ENCODE peak calls at places on chromosomes 4 and X, in five cellular contexts. K, X, Y, B and R are unnamed samples.

GRCh38 chr4:37279894-37280592 is 35.5 kb downstream of the NWD2 start:
- DNase-seq in K (no peak), X (no peak), Y (peak), B (peak), R (no peak)

GRCh38 chr4:186792994-186793393 is 69.3 kb upstream of the FAT1 start:
- DNase-seq in K (no peak), X (no peak), Y (no peak), B (no peak), R (no peak)

GRCh38 chr4:187798385-187798784 is 197.2 kb upstream of the ZFP42 start:
- DNase-seq in K (no peak), X (no peak), Y (no peak), B (no peak), R (no peak)

GRCh38 chr4:10731162-10731561 is 46.6 kb upstream of the CLNK start:
- DNase-seq in K (no peak), X (no peak), Y (no peak), B (no peak), R (no peak)

GRCh38 chr4:145580906-145581305 is 38.3 kb upstream of the MMAA start:
- DNase-seq in K (no peak), X (no peak), Y (no peak), B (no peak), R (no peak)

GRCh38 chr4:89111833-89112563 is 665 bp downstream of the TIGD2 start:
- DNase-seq in K (peak), X (no peak), Y (no peak), B (peak), R (peak)

GRCh38 chrX:41781500-41781899 is 57.5 kb downstream of the GPR82 start:
- DNase-seq in K (peak), X (no peak), Y (peak), B (peak), R (peak)

GRCh38 chr4:153113061-153113837 is 91.0 kb upstream of the TRIM2 start:
- DNase-seq in K (no peak), X (no peak), Y (no peak), B (no peak), R (no peak)

GRCh38 chr4:168524006-168524405 is 27.2 kb downstream of the PALLD start:
- DNase-seq in K (no peak), X (no peak), Y (no peak), B (no peak), R (no peak)

GRCh38 chr4:73613130-73613529 is 7.1 kb downstream of the RASSF6 start:
- DNase-seq in K (no peak), X (no peak), Y (no peak), B (no peak), R (no peak)

GRCh38 chr4:149638073-149638472 is 177.6 kb downstream of the IQCM start:
- DNase-seq in K (no peak), X (no peak), Y (no peak), B (no peak), R (no peak)

GRCh38 chrX:134025986-134026731 is 40.8 kb upstream of the GPC3 start:
- DNase-seq in K (no peak), X (no peak), Y (no peak), B (peak), R (no peak)

GRCh38 chrX:124001581-124001980 is 40.1 kb downstream of the STAG2 start:
- DNase-seq in K (no peak), X (no peak), Y (no peak), B (peak), R (no peak)

GRCh38 chr4:138835833-138836521 is 179.6 kb upstream of the NOCT start:
- DNase-seq in K (no peak), X (no peak), Y (no peak), B (peak), R (peak)

GRCh38 chr4:84019626-84020025 is 479.5 kb downstream of the NKX6-1 start:
- DNase-seq in K (no peak), X (no peak), Y (no peak), B (no peak), R (no peak)

GRCh38 chrX:153771261-153771681 is 7.2 kb downstream of the PLXNB3 start:
- DNase-seq in K (no peak), X (no peak), Y (no peak), B (no peak), R (peak)

GRCh38 chr4:132709024-132709423 is 440.1 kb upstream of the PCDH10 start:
- DNase-seq in K (no peak), X (no peak), Y (no peak), B (no peak), R (no peak)

GRCh38 chrX:118484216-118484903 is 11.3 kb upstream of the DOCK11 start:
- DNase-seq in K (no peak), X (no peak), Y (no peak), B (no peak), R (no peak)

GRCh38 chr4:29653221-29653620 is 1066.9 kb upstream of the PCDH7 start:
- DNase-seq in K (no peak), X (no peak), Y (no peak), B (no peak), R (no peak)

GRCh38 chr4:187046471-187046870 is 322.8 kb upstream of the FAT1 start:
- DNase-seq in K (no peak), X (no peak), Y (no peak), B (no peak), R (no peak)

GRCh38 chr4:113086172-113086695 is 36.8 kb downstream of the ANK2 start:
- DNase-seq in K (no peak), X (no peak), Y (no peak), B (no peak), R (no peak)

GRCh38 chrX:103663921-103664320 is 22.6 kb downstream of the MORF4L2 start:
- DNase-seq in K (no peak), X (no peak), Y (no peak), B (no peak), R (no peak)

GRCh38 chr4:1523907-1524636 is 117.8 kb upstream of the NKX1-1 start:
- DNase-seq in K (no peak), X (no peak), Y (no peak), B (no peak), R (no peak)

GRCh38 chr4:7806724-7807123 is 132.9 kb downstream of the AFAP1 start:
- DNase-seq in K (no peak), X (no peak), Y (no peak), B (no peak), R (no peak)

GRCh38 chr4:124807421-124807820 is 94.9 kb upstream of the ANKRD50 start:
- DNase-seq in K (no peak), X (no peak), Y (no peak), B (no peak), R (no peak)

GRCh38 chrX:40004916-40005289 is 92.9 kb downstream of the BCOR start:
- DNase-seq in K (no peak), X (no peak), Y (no peak), B (no peak), R (no peak)

GRCh38 chr4:150096625-150097024 is 18.4 kb downstream of the DCLK2 start:
- DNase-seq in K (no peak), X (no peak), Y (no peak), B (no peak), R (no peak)

GRCh38 chr4:26873391-26874026 is 12.9 kb downstream of the STIM2 start:
- DNase-seq in K (no peak), X (no peak), Y (no peak), B (no peak), R (no peak)

GRCh38 chrX:53319614-53320542 is 38.5 kb upstream of the IQSEC2 start:
- DNase-seq in K (no peak), X (no peak), Y (no peak), B (no peak), R (peak)

GRCh38 chrX:141220342-141221008 is 21.8 kb downstream of the SPANXC start:
- DNase-seq in K (no peak), X (no peak), Y (no peak), B (no peak), R (no peak)

GRCh38 chrX:38110231-38110630 is 103.9 kb downstream of the SYTL5 start:
- DNase-seq in K (no peak), X (no peak), Y (no peak), B (no peak), R (no peak)

GRCh38 chr4:76665139-76665538 is 230.1 kb downstream of the SHROOM3 start:
- DNase-seq in K (no peak), X (no peak), Y (peak), B (no peak), R (no peak)

GRCh38 chr4:108749119-108749518 is 13.7 kb downstream of the ETNPPL start:
- DNase-seq in K (no peak), X (no peak), Y (no peak), B (no peak), R (no peak)

GRCh38 chr4:42865572-42866189 is 26.8 kb upstream of the GRXCR1 start:
- DNase-seq in K (peak), X (no peak), Y (peak), B (peak), R (peak)

GRCh38 chr4:138178566-138178965 is 63.6 kb downstream of the SLC7A11 start:
- DNase-seq in K (no peak), X (no peak), Y (no peak), B (no peak), R (no peak)

GRCh38 chr4:36267491-36268254 is 13.7 kb upstream of the DTHD1 start:
- DNase-seq in K (no peak), X (no peak), Y (no peak), B (no peak), R (no peak)
- TF ChIP-seq ZBTB33 in K (no peak), X (no peak), Y (no peak), B (no peak), R (no peak)

GRCh38 chr4:151604238-151604637 is 156.6 kb downstream of the GATB start:
- DNase-seq in K (no peak), X (no peak), Y (no peak), B (no peak), R (peak)
- TF ChIP-seq ZBTB33 in K (no peak), X (no peak), Y (no peak), B (no peak), R (no peak)

DNA sequence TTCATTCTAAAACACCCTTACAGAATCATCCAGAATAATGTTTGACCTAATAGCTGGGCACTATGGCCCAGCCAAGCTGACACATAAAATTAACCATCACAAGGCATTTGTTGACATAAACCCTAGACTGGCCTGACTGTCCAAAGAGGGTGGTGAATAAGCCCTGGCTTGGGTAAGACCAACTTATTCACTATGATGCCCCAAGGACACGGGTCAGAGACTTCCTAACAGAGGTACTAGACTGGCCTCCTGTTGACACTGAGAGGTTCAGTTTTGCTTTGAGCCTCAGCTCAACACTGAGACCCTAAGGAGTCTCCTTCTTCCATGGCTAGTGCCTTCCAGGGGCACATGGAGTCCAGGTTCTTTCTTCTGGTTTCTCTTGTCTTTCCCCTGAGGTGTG is 21.3 kb downstream of the FGF2 start:
- DNase-seq in K (no peak), X (no peak), Y (no peak), B (no peak), R (no peak)
- TF ChIP-seq ZBTB33 in K (no peak), X (no peak), Y (no peak), B (no peak), R (no peak)

GRCh38 chrX:97066381-97066780 is 182.7 kb downstream of the RPA4 start:
- DNase-seq in K (no peak), X (no peak), Y (no peak), B (no peak), R (no peak)

GRCh38 chrX:97065066-97065465 is 181.4 kb downstream of the RPA4 start:
- DNase-seq in K (no peak), X (no peak), Y (no peak), B (no peak), R (no peak)

GRCh38 chrX:97074400-97074799 is 190.7 kb downstream of the RPA4 start:
- DNase-seq in K (no peak), X (no peak), Y (no peak), B (no peak), R (no peak)

GRCh38 chrX:97065973-97066372 is 182.3 kb downstream of the RPA4 start:
- DNase-seq in K (no peak), X (no peak), Y (no peak), B (no peak), R (no peak)

DNA sequence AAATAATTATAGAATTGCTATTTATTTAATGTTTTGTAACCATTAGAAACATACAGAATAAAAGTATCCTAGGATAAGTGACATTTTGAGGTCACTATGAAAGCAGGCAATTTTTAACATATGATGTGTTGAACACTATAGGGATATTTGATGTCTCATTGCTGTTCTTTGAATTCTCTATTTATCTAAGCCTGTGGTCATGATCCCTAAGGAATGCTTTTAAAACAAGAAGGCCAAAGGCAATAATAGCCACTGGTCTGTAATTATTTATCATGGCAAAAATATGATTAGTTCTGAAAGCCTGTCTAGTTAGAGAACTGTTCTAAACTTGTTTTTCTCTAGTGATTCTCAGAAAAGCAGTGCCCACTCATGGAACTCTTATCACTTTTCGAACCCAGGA is 186.6 kb downstream of the RPA4 start:
- DNase-seq in K (no peak), X (no peak), Y (no peak), B (no peak), R (no peak)
- TF ChIP-seq ZBTB33 in K (no peak), X (no peak), Y (no peak), B (no peak), R (no peak)

GRCh38 chr4:184351560-184352451 is 122.5 kb downstream of the IRF2 start:
- DNase-seq in K (no peak), X (no peak), Y (no peak), B (peak), R (no peak)

GRCh38 chr4:184350964-184351363 is 123.4 kb downstream of the IRF2 start:
- DNase-seq in K (no peak), X (no peak), Y (no peak), B (no peak), R (no peak)

GRCh38 chr4:184350213-184350817 is 124.0 kb downstream of the IRF2 start:
- DNase-seq in K (no peak), X (peak), Y (no peak), B (no peak), R (no peak)

GRCh38 chr4:184355111-184355604 is 119.2 kb downstream of the IRF2 start:
- DNase-seq in K (peak), X (peak), Y (peak), B (peak), R (peak)

DNA sequence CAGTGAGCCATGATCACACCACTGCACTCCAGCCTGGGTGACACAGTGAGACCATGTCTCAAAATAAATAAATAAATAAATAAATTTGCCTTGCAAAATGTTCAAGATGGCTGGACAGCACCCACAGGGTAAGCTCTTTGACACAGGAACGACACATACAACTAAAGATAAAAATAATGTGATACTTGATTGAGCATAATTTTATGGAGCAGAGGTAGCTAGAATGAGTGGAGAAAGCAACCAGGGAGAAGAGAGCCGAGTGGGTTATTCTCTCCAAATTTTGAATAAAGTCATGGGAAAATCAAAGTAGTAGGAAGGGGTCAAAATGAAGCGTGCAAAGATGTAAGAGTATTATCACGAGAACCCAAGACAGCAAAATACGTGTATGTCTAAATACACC is 121.5 kb downstream of the IRF2 start:
- DNase-seq in K (no peak), X (peak), Y (no peak), B (no peak), R (no peak)
- TF ChIP-seq ZBTB33 in K (no peak), X (no peak), Y (no peak), B (no peak), R (no peak)

GRCh38 chrX:74234829-74235228 is 69.2 kb upstream of the ZCCHC13 start:
- DNase-seq in K (no peak), X (no peak), Y (no peak), B (no peak), R (no peak)

GRCh38 chrX:74225111-74225510 is 78.9 kb upstream of the ZCCHC13 start:
- DNase-seq in K (no peak), X (no peak), Y (no peak), B (no peak), R (no peak)

GRCh38 chrX:74231625-74232024 is 72.4 kb upstream of the ZCCHC13 start:
- DNase-seq in K (no peak), X (no peak), Y (no peak), B (no peak), R (no peak)

GRCh38 chrX:74232859-74233258 is 71.1 kb upstream of the ZCCHC13 start:
- DNase-seq in K (no peak), X (no peak), Y (no peak), B (peak), R (peak)

GRCh38 chrX:74230094-74230493 is 73.9 kb upstream of the ZCCHC13 start:
- DNase-seq in K (no peak), X (no peak), Y (no peak), B (no peak), R (no peak)
- TF ChIP-seq ZBTB33 in K (no peak), X (no peak), Y (no peak), B (no peak), R (no peak)

GRCh38 chr4:16110906-16111305 is 27.1 kb upstream of the PROM1 start:
- DNase-seq in K (no peak), X (no peak), Y (no peak), B (no peak), R (no peak)

GRCh38 chr4:16111533-16111932 is 27.7 kb upstream of the PROM1 start:
- DNase-seq in K (no peak), X (no peak), Y (no peak), B (peak), R (no peak)

GRCh38 chr4:16106956-16107355 is 23.1 kb upstream of the PROM1 start:
- DNase-seq in K (no peak), X (no peak), Y (no peak), B (no peak), R (no peak)

GRCh38 chr4:16109256-16109655 is 25.4 kb upstream of the PROM1 start:
- DNase-seq in K (no peak), X (no peak), Y (no peak), B (no peak), R (no peak)

GRCh38 chr4:16110199-16110598 is 26.4 kb upstream of the PROM1 start:
- DNase-seq in K (no peak), X (no peak), Y (no peak), B (no peak), R (no peak)
- TF ChIP-seq ZBTB33 in K (no peak), X (no peak), Y (no peak), B (no peak), R (no peak)

GRCh38 chrX:101956556-101956955 is 24.7 kb upstream of the ZMAT1 start:
- DNase-seq in K (no peak), X (no peak), Y (no peak), B (no peak), R (no peak)

DNA sequence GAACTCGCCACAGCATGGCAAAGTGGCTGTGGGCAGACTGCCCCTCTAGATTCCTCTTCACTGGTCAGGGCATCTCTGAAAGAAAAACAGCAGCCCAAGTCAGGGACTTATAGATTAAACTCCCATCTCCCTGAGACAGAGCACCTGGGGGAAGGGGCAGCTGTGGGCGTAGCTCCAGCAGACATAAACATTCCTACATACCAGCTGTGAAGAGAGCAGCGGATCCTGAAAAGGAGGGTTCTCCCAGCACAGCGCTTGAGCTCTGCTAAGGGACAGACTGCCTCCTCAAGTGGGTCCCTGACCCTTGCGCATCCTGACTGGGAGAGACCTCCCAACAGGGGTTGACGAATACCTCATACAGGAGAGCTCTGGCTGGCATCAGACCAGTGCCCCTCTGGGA is 18.8 kb upstream of the ZMAT1 start:
- DNase-seq in K (no peak), X (no peak), Y (no peak), B (no peak), R (no peak)
- TF ChIP-seq ZBTB33 in K (no peak), X (no peak), Y (no peak), B (no peak), R (no peak)

DNA sequence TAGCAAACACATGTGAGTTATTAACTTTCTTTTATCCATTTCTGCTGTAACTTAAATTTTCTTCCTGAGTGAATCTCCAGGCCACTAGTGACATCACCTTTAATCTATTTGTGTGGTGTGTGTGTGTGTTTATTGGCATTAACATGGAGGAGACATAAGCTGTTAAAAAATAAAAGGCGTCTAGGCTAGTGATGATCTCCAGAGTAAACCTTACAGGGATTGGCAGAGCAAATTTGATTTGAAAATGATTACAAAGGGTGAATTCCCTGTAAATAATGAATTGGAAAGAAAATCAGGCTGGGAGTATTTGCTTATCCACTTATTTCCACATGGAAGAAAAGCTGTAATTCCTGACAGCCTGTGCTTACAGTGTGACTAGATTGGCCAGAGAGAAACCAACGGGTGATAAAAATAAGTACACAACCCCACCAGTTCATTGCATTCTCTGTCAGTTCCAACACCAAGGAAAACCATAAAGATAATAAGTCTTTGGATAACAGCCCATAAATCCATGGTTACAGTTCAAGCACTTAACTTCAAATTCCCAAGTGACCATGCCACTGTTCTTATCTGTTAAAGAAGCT is 186.1 kb downstream of the ENOX2 start:
- DNase-seq in K (no peak), X (no peak), Y (no peak), B (no peak), R (no peak)
- TF ChIP-seq ZBTB33 in K (no peak), X (no peak), Y (no peak), B (no peak), R (no peak)